ENCODE peak calls at places on chromosomes 12 and 14, in seven cellular contexts. One of them, this sample, is unnamed.

GRCh38 chr14:74919421-74920165 is 3.5 kb downstream of the RPS6KL1 start:
- DNase-seq in AG09309: no peak
- DNase-seq in mucosa of descending colon: no peak
- DNase-seq in astrocyte: peak
- DNase-seq in lower leg skin: no peak
- DNase-seq in OCI-LY7: no peak
- DNase-seq in neural crest cell: no peak
- DNase-seq in this sample: no peak

GRCh38 chr12:34394211-34395055 is 372.1 kb downstream of the ALG10 start:
- DNase-seq in AG09309: no peak
- DNase-seq in mucosa of descending colon: peak
- DNase-seq in astrocyte: no peak
- DNase-seq in lower leg skin: no peak
- DNase-seq in OCI-LY7: no peak
- DNase-seq in neural crest cell: no peak
- DNase-seq in this sample: peak

GRCh38 chr12:49963976-49964815 is 2.5 kb downstream of the AQP5 start:
- DNase-seq in AG09309: no peak
- DNase-seq in mucosa of descending colon: no peak
- DNase-seq in astrocyte: no peak
- DNase-seq in lower leg skin: no peak
- DNase-seq in OCI-LY7: no peak
- DNase-seq in neural crest cell: no peak
- DNase-seq in this sample: no peak

GRCh38 chr12:67966560-67966959 is 22.7 kb upstream of the IFNG-AS1 start:
- DNase-seq in AG09309: no peak
- DNase-seq in mucosa of descending colon: no peak
- DNase-seq in astrocyte: no peak
- DNase-seq in lower leg skin: no peak
- DNase-seq in OCI-LY7: peak
- DNase-seq in neural crest cell: no peak
- DNase-seq in this sample: no peak

GRCh38 chr14:22432348-22432976 is 156.6 kb downstream of the DAD1 start:
- DNase-seq in AG09309: peak
- DNase-seq in mucosa of descending colon: no peak
- DNase-seq in astrocyte: peak
- DNase-seq in lower leg skin: peak
- DNase-seq in OCI-LY7: peak
- DNase-seq in neural crest cell: no peak
- DNase-seq in this sample: no peak

GRCh38 chr14:68506645-68507405 is 286.0 kb downstream of the ZFP36L1 start:
- DNase-seq in AG09309: no peak
- DNase-seq in mucosa of descending colon: no peak
- DNase-seq in astrocyte: no peak
- DNase-seq in lower leg skin: no peak
- DNase-seq in OCI-LY7: peak
- DNase-seq in neural crest cell: no peak
- DNase-seq in this sample: peak

GRCh38 chr12:122870867-122871664 is 24.9 kb downstream of the VPS37B start:
- DNase-seq in AG09309: no peak
- DNase-seq in mucosa of descending colon: peak
- DNase-seq in astrocyte: peak
- DNase-seq in lower leg skin: no peak
- DNase-seq in OCI-LY7: no peak
- DNase-seq in neural crest cell: no peak
- DNase-seq in this sample: no peak

GRCh38 chr14:91254456-91254855 is 10.0 kb upstream of the GPR68 start:
- DNase-seq in AG09309: no peak
- DNase-seq in mucosa of descending colon: no peak
- DNase-seq in astrocyte: no peak
- DNase-seq in lower leg skin: no peak
- DNase-seq in OCI-LY7: peak
- DNase-seq in neural crest cell: no peak
- DNase-seq in this sample: no peak

GRCh38 chr14:72420749-72421452 is 473.0 kb downstream of the DPF3 start:
- DNase-seq in AG09309: peak
- DNase-seq in mucosa of descending colon: peak
- DNase-seq in astrocyte: peak
- DNase-seq in lower leg skin: peak
- DNase-seq in OCI-LY7: peak
- DNase-seq in neural crest cell: peak
- DNase-seq in this sample: peak

GRCh38 chr12:5989621-5990020 is 44.6 kb upstream of the ANO2 start:
- DNase-seq in AG09309: no peak
- DNase-seq in mucosa of descending colon: no peak
- DNase-seq in astrocyte: no peak
- DNase-seq in lower leg skin: no peak
- DNase-seq in OCI-LY7: no peak
- DNase-seq in neural crest cell: no peak
- DNase-seq in this sample: no peak

GRCh38 chr14:56808314-56809201 is 1.7 kb downstream of the OTX2 start:
- DNase-seq in AG09309: no peak
- DNase-seq in mucosa of descending colon: no peak
- DNase-seq in astrocyte: no peak
- DNase-seq in lower leg skin: no peak
- DNase-seq in OCI-LY7: no peak
- DNase-seq in neural crest cell: no peak
- DNase-seq in this sample: no peak

GRCh38 chr14:80186301-80186800 is 25.0 kb downstream of the DIO2 start:
- DNase-seq in AG09309: no peak
- DNase-seq in mucosa of descending colon: no peak
- DNase-seq in astrocyte: no peak
- DNase-seq in lower leg skin: no peak
- DNase-seq in OCI-LY7: no peak
- DNase-seq in neural crest cell: no peak
- DNase-seq in this sample: no peak

GRCh38 chr14:67373347-67373746 is 13.2 kb downstream of the EIF2S1 start:
- DNase-seq in AG09309: no peak
- DNase-seq in mucosa of descending colon: no peak
- DNase-seq in astrocyte: no peak
- DNase-seq in lower leg skin: no peak
- DNase-seq in OCI-LY7: no peak
- DNase-seq in neural crest cell: no peak
- DNase-seq in this sample: peak

GRCh38 chr12:66697404-66697803 is 18.5 kb upstream of the GRIP1 start:
- DNase-seq in AG09309: no peak
- DNase-seq in mucosa of descending colon: no peak
- DNase-seq in astrocyte: no peak
- DNase-seq in lower leg skin: no peak
- DNase-seq in OCI-LY7: peak
- DNase-seq in neural crest cell: no peak
- DNase-seq in this sample: no peak

GRCh38 chr14:87888136-87888999 is 104.6 kb downstream of the GALC start:
- DNase-seq in AG09309: no peak
- DNase-seq in mucosa of descending colon: peak
- DNase-seq in astrocyte: no peak
- DNase-seq in lower leg skin: no peak
- DNase-seq in OCI-LY7: peak
- DNase-seq in neural crest cell: no peak
- DNase-seq in this sample: no peak

GRCh38 chr14:24463806-24464785 is 21.5 kb upstream of the SDR39U1 start:
- DNase-seq in AG09309: no peak
- DNase-seq in mucosa of descending colon: no peak
- DNase-seq in astrocyte: no peak
- DNase-seq in lower leg skin: no peak
- DNase-seq in OCI-LY7: peak
- DNase-seq in neural crest cell: no peak
- DNase-seq in this sample: no peak

GRCh38 chr14:54567634-54568561 is 970 bp downstream of the SAMD4A start:
- DNase-seq in AG09309: no peak
- DNase-seq in mucosa of descending colon: peak
- DNase-seq in astrocyte: peak
- DNase-seq in lower leg skin: peak
- DNase-seq in OCI-LY7: peak
- DNase-seq in neural crest cell: peak
- DNase-seq in this sample: peak

GRCh38 chr12:68162374-68162773 is 2.8 kb upstream of the IFNG start:
- DNase-seq in AG09309: no peak
- DNase-seq in mucosa of descending colon: no peak
- DNase-seq in astrocyte: no peak
- DNase-seq in lower leg skin: no peak
- DNase-seq in OCI-LY7: no peak
- DNase-seq in neural crest cell: no peak
- DNase-seq in this sample: no peak

GRCh38 chr14:68685419-68686211 is 107.3 kb downstream of the ZFP36L1 start:
- DNase-seq in AG09309: no peak
- DNase-seq in mucosa of descending colon: peak
- DNase-seq in astrocyte: peak
- DNase-seq in lower leg skin: no peak
- DNase-seq in OCI-LY7: peak
- DNase-seq in neural crest cell: no peak
- DNase-seq in this sample: peak

GRCh38 chr12:127675936-127676335 is 591.0 kb upstream of the TMEM132C start:
- DNase-seq in AG09309: no peak
- DNase-seq in mucosa of descending colon: no peak
- DNase-seq in astrocyte: peak
- DNase-seq in lower leg skin: no peak
- DNase-seq in OCI-LY7: no peak
- DNase-seq in neural crest cell: no peak
- DNase-seq in this sample: no peak

GRCh38 chr12:24069532-24070395 is 120.3 kb upstream of the SOX5 start:
- DNase-seq in AG09309: no peak
- DNase-seq in mucosa of descending colon: peak
- DNase-seq in astrocyte: peak
- DNase-seq in lower leg skin: no peak
- DNase-seq in OCI-LY7: no peak
- DNase-seq in neural crest cell: peak
- DNase-seq in this sample: no peak

GRCh38 chr12:104750061-104750460 is 208.0 kb downstream of the SLC41A2 start:
- DNase-seq in AG09309: peak
- DNase-seq in mucosa of descending colon: no peak
- DNase-seq in astrocyte: peak
- DNase-seq in lower leg skin: peak
- DNase-seq in OCI-LY7: peak
- DNase-seq in neural crest cell: no peak
- DNase-seq in this sample: no peak

DNA sequence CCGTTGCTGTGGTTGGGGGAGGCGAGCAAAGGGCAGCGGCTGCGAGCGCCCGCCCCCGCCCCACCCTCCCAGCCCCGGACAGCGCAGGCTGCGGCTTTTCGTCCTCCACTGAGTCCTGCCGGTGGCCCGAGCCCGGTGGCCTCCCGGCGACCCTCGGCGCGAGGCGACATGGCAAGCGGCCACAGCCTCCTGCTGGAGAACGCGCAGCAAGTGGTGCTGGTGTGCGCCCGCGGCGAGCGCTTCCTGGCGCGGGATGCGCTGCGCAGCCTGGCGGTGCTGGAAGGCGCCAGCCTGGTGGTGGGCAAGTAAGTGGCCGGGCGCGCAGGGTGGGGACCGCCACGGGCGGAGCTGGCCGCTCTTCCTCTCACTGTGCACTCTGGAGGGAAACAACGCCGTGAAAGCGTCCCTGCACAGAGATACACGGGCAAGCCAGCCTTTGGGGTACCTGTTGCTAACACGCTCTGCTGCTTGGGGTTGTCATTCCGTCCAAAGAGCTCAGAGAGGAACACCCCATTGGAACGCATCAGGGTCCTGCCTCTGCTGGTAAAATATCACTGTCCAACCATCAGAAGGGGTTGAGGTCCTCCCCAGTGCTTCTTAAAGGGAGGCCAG is at the start of gene AMDHD1:
- DNase-seq in AG09309: no peak
- DNase-seq in mucosa of descending colon: peak
- DNase-seq in astrocyte: peak
- DNase-seq in lower leg skin: peak
- DNase-seq in OCI-LY7: peak
- DNase-seq in neural crest cell: peak
- DNase-seq in this sample: peak
- TF ChIP-seq CTCF in AG09309: peak
- TF ChIP-seq CTCF in mucosa of descending colon: no peak
- TF ChIP-seq CTCF in astrocyte: no peak
- TF ChIP-seq CTCF in lower leg skin: no peak
- TF ChIP-seq CTCF in OCI-LY7: peak
- TF ChIP-seq CTCF in neural crest cell: peak
- TF ChIP-seq CTCF in this sample: no peak

GRCh38 chr12:117821480-117822175 is 147.2 kb downstream of the KSR2 start:
- DNase-seq in AG09309: no peak
- DNase-seq in mucosa of descending colon: no peak
- DNase-seq in astrocyte: no peak
- DNase-seq in lower leg skin: no peak
- DNase-seq in OCI-LY7: no peak
- DNase-seq in neural crest cell: no peak
- DNase-seq in this sample: no peak

GRCh38 chr12:117820216-117820907 is 148.4 kb downstream of the KSR2 start:
- DNase-seq in AG09309: no peak
- DNase-seq in mucosa of descending colon: no peak
- DNase-seq in astrocyte: no peak
- DNase-seq in lower leg skin: no peak
- DNase-seq in OCI-LY7: no peak
- DNase-seq in neural crest cell: no peak
- DNase-seq in this sample: no peak

GRCh38 chr12:117818400-117818799 is 150.4 kb downstream of the KSR2 start:
- DNase-seq in AG09309: no peak
- DNase-seq in mucosa of descending colon: no peak
- DNase-seq in astrocyte: no peak
- DNase-seq in lower leg skin: no peak
- DNase-seq in OCI-LY7: no peak
- DNase-seq in neural crest cell: no peak
- DNase-seq in this sample: no peak

GRCh38 chr12:117819160-117819559 is 149.6 kb downstream of the KSR2 start:
- DNase-seq in AG09309: no peak
- DNase-seq in mucosa of descending colon: no peak
- DNase-seq in astrocyte: no peak
- DNase-seq in lower leg skin: no peak
- DNase-seq in OCI-LY7: no peak
- DNase-seq in neural crest cell: no peak
- DNase-seq in this sample: no peak
- TF ChIP-seq CTCF in AG09309: no peak
- TF ChIP-seq CTCF in mucosa of descending colon: no peak
- TF ChIP-seq CTCF in astrocyte: no peak
- TF ChIP-seq CTCF in lower leg skin: no peak
- TF ChIP-seq CTCF in OCI-LY7: no peak
- TF ChIP-seq CTCF in neural crest cell: no peak
- TF ChIP-seq CTCF in this sample: no peak

GRCh38 chr14:69741055-69741454 is 25.9 kb upstream of the SRSF5 start:
- DNase-seq in AG09309: no peak
- DNase-seq in mucosa of descending colon: no peak
- DNase-seq in astrocyte: no peak
- DNase-seq in lower leg skin: no peak
- DNase-seq in OCI-LY7: no peak
- DNase-seq in neural crest cell: no peak
- DNase-seq in this sample: no peak
- TF ChIP-seq CTCF in AG09309: no peak
- TF ChIP-seq CTCF in mucosa of descending colon: no peak
- TF ChIP-seq CTCF in astrocyte: no peak
- TF ChIP-seq CTCF in lower leg skin: no peak
- TF ChIP-seq CTCF in OCI-LY7: no peak
- TF ChIP-seq CTCF in neural crest cell: no peak
- TF ChIP-seq CTCF in this sample: no peak

DNA sequence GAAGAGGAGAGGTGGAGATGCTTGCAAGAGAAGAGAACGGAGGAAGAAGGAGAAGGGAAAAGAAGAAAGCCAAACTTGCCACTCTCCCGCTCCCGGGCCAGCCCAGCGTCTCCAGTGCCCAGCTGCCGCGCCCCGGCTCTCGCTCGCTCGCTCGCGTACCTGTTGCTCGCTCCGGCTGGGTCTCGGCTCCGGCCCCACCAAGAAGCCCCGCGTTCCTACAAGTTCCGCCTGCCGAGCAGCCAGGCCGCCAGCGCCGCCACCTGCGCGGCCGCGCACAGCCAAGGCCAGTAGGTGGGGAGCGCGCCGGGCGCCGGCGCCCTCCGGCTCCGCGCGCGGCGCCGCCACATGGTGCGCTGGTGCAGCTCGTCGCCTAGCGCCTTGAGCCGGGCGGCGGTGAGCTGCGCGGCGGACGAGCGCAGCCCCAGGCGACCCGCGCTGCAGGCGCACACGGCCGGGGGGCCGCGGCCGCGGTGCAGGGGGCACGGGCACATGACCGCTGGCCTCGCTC is 370 bp downstream of the HRK start:
- DNase-seq in AG09309: no peak
- DNase-seq in mucosa of descending colon: peak
- DNase-seq in astrocyte: peak
- DNase-seq in lower leg skin: no peak
- DNase-seq in OCI-LY7: peak
- DNase-seq in neural crest cell: peak
- DNase-seq in this sample: peak
- TF ChIP-seq CTCF in AG09309: no peak
- TF ChIP-seq CTCF in mucosa of descending colon: no peak
- TF ChIP-seq CTCF in astrocyte: no peak
- TF ChIP-seq CTCF in lower leg skin: no peak
- TF ChIP-seq CTCF in OCI-LY7: peak
- TF ChIP-seq CTCF in neural crest cell: peak
- TF ChIP-seq CTCF in this sample: peak